ENCODE peak calls at places on chromosomes 7 and 10, in five cellular contexts. One of them, this sample, is unnamed.
A peak's percentile ranks its signal among the peaks of the same experiment; 100 is the strongest.

GRCh38 chr10:114372179-114372578 is 32.1 kb downstream of the AFAP1L2 start:
- DNase-seq in uterus: no peak
- DNase-seq in testis: no peak
- DNase-seq in suprapubic skin: no peak
- DNase-seq in breast epithelium: no peak
- DNase-seq in this sample: no peak

GRCh38 chr10:79246606-79247275 is 100.5 kb upstream of the PPIF start:
- DNase-seq in uterus: peak; percentile 72
- DNase-seq in breast epithelium: no peak
- DNase-seq in suprapubic skin: no peak
- DNase-seq in testis: peak; percentile 77
- DNase-seq in this sample: no peak

GRCh38 chr7:135678612-135679575 is 16.6 kb downstream of the STMP1 start:
- DNase-seq in suprapubic skin: no peak
- DNase-seq in testis: no peak
- DNase-seq in uterus: peak; percentile 55
- DNase-seq in breast epithelium: no peak
- DNase-seq in this sample: no peak

GRCh38 chr10:44723654-44724053 is 187.5 kb upstream of the TMEM72 start:
- DNase-seq in uterus: peak; percentile 20
- DNase-seq in suprapubic skin: no peak
- DNase-seq in breast epithelium: no peak
- DNase-seq in testis: peak; percentile 56
- DNase-seq in this sample: no peak

GRCh38 chr10:22805304-22805703 is 90.9 kb upstream of the PIP4K2A start:
- DNase-seq in uterus: no peak
- DNase-seq in breast epithelium: no peak
- DNase-seq in suprapubic skin: peak; percentile 77
- DNase-seq in testis: no peak
- DNase-seq in this sample: no peak

GRCh38 chr7:17422966-17423365 is 124.5 kb downstream of the AHR start:
- DNase-seq in suprapubic skin: no peak
- DNase-seq in uterus: no peak
- DNase-seq in breast epithelium: no peak
- DNase-seq in testis: no peak
- DNase-seq in this sample: no peak

GRCh38 chr10:89355373-89355772 is 22.5 kb upstream of the IFIT1B start:
- DNase-seq in uterus: no peak
- DNase-seq in breast epithelium: no peak
- DNase-seq in suprapubic skin: no peak
- DNase-seq in testis: no peak
- DNase-seq in this sample: no peak

GRCh38 chr10:130418731-130419130 is 282.5 kb downstream of the GLRX3 start:
- DNase-seq in breast epithelium: no peak
- DNase-seq in testis: no peak
- DNase-seq in uterus: no peak
- DNase-seq in suprapubic skin: no peak
- DNase-seq in this sample: peak; percentile 24

GRCh38 chr7:148527717-148528168 is 62.8 kb upstream of the C7orf33 start:
- DNase-seq in suprapubic skin: peak; percentile 75
- DNase-seq in uterus: peak; percentile 36
- DNase-seq in testis: peak; percentile 95
- DNase-seq in breast epithelium: peak; percentile 69
- DNase-seq in this sample: peak; percentile 93

GRCh38 chr7:2436341-2437104 is 33.1 kb downstream of the CHST12 start:
- DNase-seq in testis: no peak
- DNase-seq in uterus: no peak
- DNase-seq in breast epithelium: no peak
- DNase-seq in suprapubic skin: no peak
- DNase-seq in this sample: no peak

GRCh38 chr10:1626835-1627234 is 110.5 kb downstream of the ADARB2 start:
- DNase-seq in testis: no peak
- DNase-seq in suprapubic skin: no peak
- DNase-seq in breast epithelium: no peak
- DNase-seq in uterus: no peak
- DNase-seq in this sample: peak; percentile 30

GRCh38 chr10:1625079-1625478 is 112.2 kb downstream of the ADARB2 start:
- DNase-seq in suprapubic skin: no peak
- DNase-seq in testis: no peak
- DNase-seq in uterus: no peak
- DNase-seq in breast epithelium: no peak
- DNase-seq in this sample: peak; percentile 35

GRCh38 chr10:1626410-1626809 is 110.9 kb downstream of the ADARB2 start:
- DNase-seq in suprapubic skin: no peak
- DNase-seq in uterus: no peak
- DNase-seq in breast epithelium: no peak
- DNase-seq in testis: no peak
- DNase-seq in this sample: peak; percentile 28

GRCh38 chr10:1624240-1624639 is 113.1 kb downstream of the ADARB2 start:
- DNase-seq in suprapubic skin: no peak
- DNase-seq in testis: no peak
- DNase-seq in breast epithelium: no peak
- DNase-seq in uterus: no peak
- DNase-seq in this sample: peak; percentile 20

DNA sequence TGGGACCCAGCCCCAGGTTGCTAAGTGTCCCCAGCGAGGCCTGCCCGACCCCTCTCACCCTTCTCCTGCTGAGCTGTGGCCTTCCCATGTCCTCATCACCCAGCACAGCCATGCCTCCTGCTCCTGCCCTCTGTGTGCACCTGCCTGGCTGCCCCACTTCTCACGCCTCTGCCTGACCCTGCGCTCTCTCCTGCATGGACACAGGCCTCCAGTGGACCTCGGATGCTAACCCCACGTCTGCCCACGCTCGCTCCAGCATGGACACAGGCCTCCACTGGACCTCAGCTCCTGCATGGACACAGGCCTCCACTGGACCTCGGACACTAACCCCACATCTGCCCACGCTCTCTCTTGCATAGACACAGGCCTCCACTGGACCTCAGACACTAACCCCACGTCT is 111.6 kb downstream of the ADARB2 start:
- DNase-seq in breast epithelium: no peak
- DNase-seq in suprapubic skin: no peak
- DNase-seq in uterus: no peak
- DNase-seq in testis: no peak
- DNase-seq in this sample: peak; percentile 36
- H3K27me3 ChIP-seq in breast epithelium: peaks cover 9% of the 10 kb centered on the region
- H3K27me3 ChIP-seq in suprapubic skin: no peaks in the 10 kb centered on the region
- H3K27me3 ChIP-seq in uterus: no peaks in the 10 kb centered on the region
- H3K27me3 ChIP-seq in testis: no peaks in the 10 kb centered on the region
- H3K27me3 ChIP-seq in this sample: no peaks in the 10 kb centered on the region

GRCh38 chr10:121607310-121608055 is 9.2 kb upstream of the FGFR2 start:
- DNase-seq in uterus: no peak
- DNase-seq in breast epithelium: no peak
- DNase-seq in suprapubic skin: peak; percentile 5
- DNase-seq in testis: no peak
- DNase-seq in this sample: no peak

GRCh38 chr10:121610798-121611325 is 12.6 kb upstream of the FGFR2 start:
- DNase-seq in testis: no peak
- DNase-seq in uterus: no peak
- DNase-seq in suprapubic skin: peak; percentile 37
- DNase-seq in breast epithelium: no peak
- DNase-seq in this sample: peak; percentile 23

GRCh38 chr10:121611431-121612159 is 13.4 kb upstream of the FGFR2 start:
- DNase-seq in testis: no peak
- DNase-seq in uterus: no peak
- DNase-seq in suprapubic skin: peak; percentile 21
- DNase-seq in breast epithelium: no peak
- DNase-seq in this sample: no peak

GRCh38 chr10:121609426-121610380 is 11.5 kb upstream of the FGFR2 start:
- DNase-seq in breast epithelium: no peak
- DNase-seq in uterus: no peak
- DNase-seq in suprapubic skin: peak; percentile 55
- DNase-seq in testis: no peak
- DNase-seq in this sample: peak; percentile 35

GRCh38 chr10:121608669-121609190 is 10.5 kb upstream of the FGFR2 start:
- DNase-seq in suprapubic skin: peak; percentile 64
- DNase-seq in testis: peak; percentile 58
- DNase-seq in breast epithelium: peak; percentile 75
- DNase-seq in uterus: peak; percentile 57
- DNase-seq in this sample: peak; percentile 87
- TF ChIP-seq CTCF in suprapubic skin: peak; percentile 93
- TF ChIP-seq CTCF in testis: peak; percentile 82
- TF ChIP-seq CTCF in breast epithelium: peak; percentile 66
- TF ChIP-seq CTCF in uterus: peak; percentile 83
- TF ChIP-seq CTCF in this sample: peak; percentile 99

GRCh38 chr7:76269895-76270294 is 32.6 kb upstream of the HSPB1 start:
- DNase-seq in breast epithelium: no peak
- DNase-seq in suprapubic skin: no peak
- DNase-seq in uterus: no peak
- DNase-seq in testis: no peak
- DNase-seq in this sample: no peak
- H3K27me3 ChIP-seq in breast epithelium: peaks cover 27% of the 10 kb centered on the region
- H3K27me3 ChIP-seq in suprapubic skin: peaks cover 45% of the 10 kb centered on the region
- H3K27me3 ChIP-seq in uterus: peaks cover 3% of the 10 kb centered on the region
- H3K27me3 ChIP-seq in testis: no peaks in the 10 kb centered on the region
- H3K27me3 ChIP-seq in this sample: peaks cover 28% of the 10 kb centered on the region

DNA sequence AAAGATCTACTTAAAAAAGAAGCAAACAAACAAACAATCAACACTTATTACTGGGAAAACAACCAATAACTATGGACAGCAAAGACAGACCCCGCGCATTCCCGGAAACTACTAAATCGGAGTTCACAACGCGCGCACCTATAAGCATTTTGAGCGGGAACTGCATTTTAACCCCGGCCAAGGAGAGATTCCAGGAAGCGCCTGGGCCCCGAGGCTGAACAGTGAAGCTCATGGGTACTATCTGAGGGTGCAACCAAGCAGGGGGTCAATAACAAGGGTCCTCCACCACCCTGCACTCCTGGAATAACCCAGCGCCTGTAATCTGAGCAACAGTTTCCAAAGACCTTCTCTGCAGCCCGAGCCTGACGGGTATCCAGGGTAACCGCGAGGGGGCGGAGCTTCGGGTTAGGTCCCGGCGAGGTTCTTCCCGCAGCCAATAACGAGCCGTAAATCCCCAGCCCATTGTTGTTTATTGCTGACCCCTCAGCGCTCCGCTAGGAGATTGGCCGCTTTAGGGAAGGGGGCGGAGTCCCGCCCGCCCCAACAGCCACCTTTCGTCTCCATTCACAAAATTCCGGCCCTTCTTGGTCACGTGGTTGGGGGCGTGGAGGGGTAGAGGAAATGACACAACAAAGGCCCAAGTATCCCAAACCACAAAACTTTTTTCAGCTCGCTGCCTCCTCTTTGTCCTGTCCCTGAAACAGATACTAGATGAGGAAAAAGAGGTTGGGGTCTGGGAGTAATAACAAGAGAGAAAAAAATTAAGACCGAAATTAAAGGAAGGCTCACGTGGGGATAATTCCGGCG is 1.7 kb upstream of the ETV1 start:
- DNase-seq in suprapubic skin: peak; percentile 99
- DNase-seq in uterus: peak; percentile 97
- DNase-seq in testis: peak; percentile 97
- DNase-seq in breast epithelium: peak; percentile 88
- DNase-seq in this sample: peak; percentile 99
- TF ChIP-seq CTCF in suprapubic skin: no peak
- TF ChIP-seq CTCF in uterus: no peak
- TF ChIP-seq CTCF in testis: peak; percentile 23
- TF ChIP-seq CTCF in breast epithelium: peak; percentile 24
- TF ChIP-seq CTCF in this sample: no peak

DNA sequence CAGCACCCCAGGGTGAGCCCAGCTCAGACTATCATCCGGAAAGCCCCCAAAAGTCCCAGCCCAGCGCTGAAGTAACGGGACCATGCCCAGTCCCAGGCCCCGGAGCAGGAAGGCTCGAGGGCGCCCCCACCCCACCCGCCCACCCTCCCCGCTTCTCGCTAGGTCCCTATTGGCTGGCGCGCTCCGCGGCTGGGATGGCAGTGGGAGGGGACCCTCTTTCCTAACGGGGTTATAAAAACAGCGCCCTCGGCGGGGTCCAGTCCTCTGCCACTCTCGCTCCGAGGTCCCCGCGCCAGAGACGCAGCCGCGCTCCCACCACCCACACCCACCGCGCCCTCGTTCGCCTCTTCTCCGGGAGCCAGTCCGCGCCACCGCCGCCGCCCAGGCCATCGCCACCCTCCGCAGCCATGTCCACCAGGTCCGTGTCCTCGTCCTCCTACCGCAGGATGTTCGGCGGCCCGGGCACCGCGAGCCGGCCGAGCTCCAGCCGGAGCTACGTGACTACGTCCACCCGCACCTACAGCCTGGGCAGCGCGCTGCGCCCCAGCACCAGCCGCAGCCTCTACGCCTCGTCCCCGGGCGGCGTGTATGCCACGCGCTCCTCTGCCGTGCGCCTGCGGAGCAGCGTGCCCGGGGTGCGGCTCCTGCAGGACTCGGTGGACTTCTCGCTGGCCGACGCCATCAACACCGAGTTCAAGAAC is 1.1 kb downstream of the VIM start:
- DNase-seq in suprapubic skin: peak; percentile 94
- DNase-seq in breast epithelium: peak; percentile 75
- DNase-seq in uterus: peak; percentile 93
- DNase-seq in testis: peak; percentile 95
- DNase-seq in this sample: peak; percentile 85
- H3K27me3 ChIP-seq in suprapubic skin: peaks cover 5% of the 10 kb centered on the region
- H3K27me3 ChIP-seq in breast epithelium: no peaks in the 10 kb centered on the region
- H3K27me3 ChIP-seq in uterus: no peaks in the 10 kb centered on the region
- H3K27me3 ChIP-seq in testis: no peaks in the 10 kb centered on the region
- H3K27me3 ChIP-seq in this sample: peaks cover 34% of the 10 kb centered on the region

DNA sequence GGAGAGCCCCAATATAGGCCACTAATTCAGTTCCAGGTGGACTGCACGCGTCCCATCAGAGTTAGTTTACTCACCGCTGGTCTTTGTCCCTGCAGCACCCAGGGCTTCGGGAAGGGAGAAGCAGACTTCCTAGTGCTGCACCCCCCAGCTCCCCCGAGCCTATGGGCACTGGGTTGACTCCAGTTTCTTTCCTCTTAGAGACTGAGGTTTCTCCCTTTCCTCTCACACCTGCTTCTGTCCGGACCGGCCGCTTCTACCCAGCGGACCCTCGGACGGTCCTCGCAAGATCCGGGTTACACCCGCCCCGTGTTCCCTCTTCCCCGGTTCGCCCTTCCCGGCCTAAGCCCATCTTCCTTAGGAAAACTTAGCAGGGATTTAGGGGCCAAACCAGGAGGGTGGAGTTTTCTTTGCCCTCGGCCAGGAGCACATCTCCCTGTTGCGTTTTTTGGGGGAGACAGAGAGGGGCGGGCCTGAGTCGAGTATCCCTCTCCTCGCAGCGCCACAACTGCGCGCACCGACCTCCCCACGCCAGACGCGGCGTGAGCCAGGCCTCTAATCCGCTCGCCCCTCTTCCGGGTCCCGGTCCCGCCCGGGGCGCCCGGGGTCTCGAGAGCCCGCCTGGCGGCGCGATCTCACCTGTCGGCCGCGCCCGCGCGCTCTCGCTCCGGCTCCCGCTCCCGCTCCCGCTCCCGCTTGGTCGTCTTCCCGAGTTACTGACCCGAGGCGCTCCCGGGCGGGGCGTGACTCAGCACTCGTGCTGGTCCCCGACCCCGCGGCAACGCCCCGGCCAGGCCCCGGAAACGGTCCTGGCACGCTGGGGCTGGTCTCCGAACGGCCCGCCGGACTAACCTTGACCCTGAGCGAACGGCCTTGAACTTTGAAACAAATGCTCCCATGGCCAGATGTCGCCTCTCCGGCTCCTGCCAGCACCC is at the start of gene AIFM2:
- DNase-seq in testis: peak; percentile 77
- DNase-seq in uterus: peak; percentile 75
- DNase-seq in suprapubic skin: peak; percentile 88
- DNase-seq in breast epithelium: peak; percentile 81
- DNase-seq in this sample: peak; percentile 90
- TF ChIP-seq CTCF in testis: no peak
- TF ChIP-seq CTCF in uterus: peak; percentile 8
- TF ChIP-seq CTCF in suprapubic skin: no peak
- TF ChIP-seq CTCF in breast epithelium: no peak
- TF ChIP-seq CTCF in this sample: peak; percentile 56

GRCh38 chr10:8042864-8043568 is 11.5 kb upstream of the GATA3 start:
- DNase-seq in testis: no peak
- DNase-seq in breast epithelium: no peak
- DNase-seq in suprapubic skin: no peak
- DNase-seq in uterus: no peak
- DNase-seq in this sample: peak; percentile 73
- H3K27me3 ChIP-seq in testis: peaks cover 5% of the 10 kb centered on the region
- H3K27me3 ChIP-seq in breast epithelium: peaks cover 80% of the 10 kb centered on the region
- H3K27me3 ChIP-seq in suprapubic skin: peaks cover 100% of the 10 kb centered on the region
- H3K27me3 ChIP-seq in uterus: peaks cover 97% of the 10 kb centered on the region
- H3K27me3 ChIP-seq in this sample: peaks cover 100% of the 10 kb centered on the region